ENCODE peak calls at places on chromosomes 3 and 15, in four cellular contexts. P, T, R and Z are unnamed samples. For H3K27me3, the result is how much of the 10 kb centered on the place peaks cover.

GRCh38 chr3:49158792-49159191 is 7.3 kb downstream of the CCDC71 start:
- DNase-seq in P (no peak), T (no peak), R (no peak), Z (peak)

GRCh38 chr3:71510485-71510884 is 73.0 kb downstream of the FOXP1 start:
- DNase-seq in P (no peak), T (no peak), R (no peak), Z (peak)

GRCh38 chr3:122800031-122800430 is 5.2 kb downstream of the SLC49A4 start:
- DNase-seq in P (no peak), T (no peak), R (no peak), Z (no peak)

GRCh38 chr15:100105101-100105500 is 236.7 kb downstream of the ADAMTS17 start:
- DNase-seq in P (no peak), T (no peak), R (no peak), Z (no peak)

GRCh38 chr3:122294365-122294764 is 30.7 kb upstream of the CSTA start:
- DNase-seq in P (no peak), T (no peak), R (no peak), Z (no peak)

GRCh38 chr3:115814778-115815380 is 191.6 kb downstream of the GAP43 start:
- DNase-seq in P (peak), T (peak), R (peak), Z (peak)

GRCh38 chr15:95989392-95989791 is 341.1 kb upstream of the NR2F2 start:
- DNase-seq in P (no peak), T (no peak), R (no peak), Z (no peak)

GRCh38 chr3:162538466-162538865 is 1041.9 kb downstream of the OTOL1 start:
- DNase-seq in P (no peak), T (no peak), R (no peak), Z (no peak)

GRCh38 chr15:88627463-88627862 is 6.3 kb downstream of the AEN start:
- DNase-seq in P (no peak), T (no peak), R (no peak), Z (no peak)

GRCh38 chr15:39874890-39875549 is 45.0 kb downstream of the GPR176 start:
- DNase-seq in P (peak), T (peak), R (no peak), Z (peak)

GRCh38 chr3:182241777-182242556 is 530.2 kb downstream of the SOX2 start:
- DNase-seq in P (no peak), T (no peak), R (no peak), Z (no peak)

GRCh38 chr3:35710554-35710953 is 71.2 kb downstream of the ARPP21 start:
- DNase-seq in P (no peak), T (no peak), R (no peak), Z (no peak)

GRCh38 chr3:11238057-11238456 is 34.1 kb upstream of the ATG7 start:
- DNase-seq in P (peak), T (peak), R (no peak), Z (no peak)

GRCh38 chr3:137762674-137763593 is 1.2 kb upstream of the SOX14 start:
- DNase-seq in P (no peak), T (no peak), R (no peak), Z (no peak)

GRCh38 chr3:6421666-6422065 is 439.2 kb upstream of the GRM7 start:
- DNase-seq in P (no peak), T (no peak), R (no peak), Z (no peak)

GRCh38 chr3:194340757-194341400 is 10.2 kb downstream of the CPN2 start:
- DNase-seq in P (no peak), T (no peak), R (no peak), Z (no peak)

GRCh38 chr3:62582495-62583172 is 209.3 kb upstream of the FEZF2 start:
- DNase-seq in P (no peak), T (no peak), R (no peak), Z (no peak)

GRCh38 chr3:185982632-185983031 is 44.8 kb upstream of the TRA2B start:
- DNase-seq in P (no peak), T (no peak), R (no peak), Z (no peak)

GRCh38 chr15:31328999-31329639 is 2.5 kb downstream of the KLF13 start:
- DNase-seq in P (peak), T (no peak), R (peak), Z (no peak)

GRCh38 chr15:44034334-44034733 is 160.7 kb downstream of the FRMD5 start:
- DNase-seq in P (no peak), T (no peak), R (no peak), Z (no peak)

GRCh38 chr3:122576174-122576940 is 1.1 kb upstream of the PARP15 start:
- DNase-seq in P (no peak), T (no peak), R (no peak), Z (no peak)

DNA sequence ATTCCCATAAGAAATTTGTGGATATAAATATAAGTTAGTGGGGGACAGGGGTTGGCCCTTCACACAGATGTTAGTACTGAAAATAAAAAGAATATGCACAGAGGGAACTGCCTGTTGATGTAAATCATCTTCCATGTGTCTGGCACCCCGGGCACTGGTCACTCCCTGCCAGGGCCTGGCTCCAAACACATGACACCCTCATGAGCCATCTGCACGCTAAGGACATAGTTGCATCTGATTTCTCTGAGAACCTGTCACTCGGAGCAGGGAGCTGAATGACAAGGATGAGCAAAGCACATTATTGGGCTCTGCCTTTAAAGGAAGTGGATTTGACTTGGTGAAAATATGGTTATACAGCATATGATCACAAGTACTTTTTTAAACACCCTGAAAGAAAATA is 66.2 kb upstream of the TSC22D2 start:
- DNase-seq in P (peak), T (no peak), R (no peak), Z (peak)
- H3K27me3 ChIP-seq in P (under half), T (under half), R (under half), Z (under half)

DNA sequence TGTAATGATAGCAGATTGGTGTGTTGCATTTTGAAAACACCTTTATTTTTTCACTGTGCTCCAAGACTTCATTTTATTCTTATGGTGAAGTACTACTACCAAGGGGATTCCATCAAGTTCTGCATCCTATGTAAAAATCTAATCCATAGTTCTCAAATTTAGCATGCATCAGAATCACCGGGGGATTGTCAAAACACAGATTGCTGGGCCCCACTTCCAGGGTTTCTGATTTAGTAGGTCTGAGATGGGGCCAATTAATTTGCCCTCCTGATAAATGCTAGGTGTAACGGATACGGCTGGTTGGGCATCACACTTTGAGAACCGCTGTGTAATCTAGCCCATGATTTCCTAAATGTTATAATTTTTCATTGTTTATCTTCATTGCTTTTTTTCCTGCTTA is 692 bp downstream of the ZWILCH start:
- DNase-seq in P (no peak), T (no peak), R (no peak), Z (no peak)
- H3K4me3 ChIP-seq in P (peak), T (peak), R (peak), Z (peak)

GRCh38 chr15:79282371-79283251 is at the start of gene ANKRD34C:
- DNase-seq in P (no peak), T (no peak), R (no peak), Z (no peak)
- H3K27me3 ChIP-seq in P (half or more), T (under half), R (under half), Z (half or more)

DNA sequence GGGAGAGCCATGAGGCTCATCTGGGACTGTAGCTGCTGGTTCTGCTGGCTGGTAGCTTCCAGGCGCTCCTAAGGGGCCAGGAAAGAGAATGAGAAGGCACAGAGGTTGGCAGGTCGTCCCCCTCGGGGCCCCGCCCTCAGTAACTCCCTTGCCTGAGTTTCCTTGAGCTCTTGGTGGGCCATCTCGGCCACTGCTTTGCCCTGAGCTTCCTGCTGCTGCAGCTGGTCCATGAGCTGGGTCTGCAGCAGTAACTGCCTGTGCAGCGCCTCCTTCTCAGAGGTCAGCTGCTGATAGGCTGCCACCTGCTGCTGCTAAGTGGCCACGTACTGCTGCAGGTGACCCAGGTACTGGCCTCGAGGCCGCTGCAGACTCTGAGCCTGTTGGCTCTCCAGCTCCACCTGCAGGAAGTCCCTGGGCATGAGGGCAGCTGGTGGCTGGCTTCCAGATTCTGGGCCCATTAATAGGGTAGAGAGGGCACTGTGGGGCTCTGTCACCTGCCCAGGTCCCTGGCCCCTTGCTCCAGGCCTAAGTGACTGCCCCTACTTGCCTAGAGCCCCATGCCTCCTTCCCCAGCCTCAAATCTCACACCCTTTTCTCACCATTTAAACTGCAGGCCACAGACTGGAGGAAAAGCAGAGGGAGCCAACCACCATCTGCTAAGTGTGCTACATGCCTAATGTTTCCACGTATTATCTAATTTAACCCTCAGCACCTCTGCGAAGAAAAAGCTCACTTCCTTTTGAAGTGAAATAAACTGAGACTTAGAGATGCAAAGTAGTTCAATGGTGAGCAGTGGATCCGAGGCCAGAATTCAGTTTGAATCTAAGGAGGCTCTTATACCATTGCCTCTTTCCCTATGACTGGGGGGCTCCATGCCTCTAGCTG is 10.8 kb upstream of the VPS33B start:
- DNase-seq in P (peak), T (peak), R (peak), Z (no peak)
- H3K4me3 ChIP-seq in P (no peak), T (no peak), R (no peak), Z (no peak)

DNA sequence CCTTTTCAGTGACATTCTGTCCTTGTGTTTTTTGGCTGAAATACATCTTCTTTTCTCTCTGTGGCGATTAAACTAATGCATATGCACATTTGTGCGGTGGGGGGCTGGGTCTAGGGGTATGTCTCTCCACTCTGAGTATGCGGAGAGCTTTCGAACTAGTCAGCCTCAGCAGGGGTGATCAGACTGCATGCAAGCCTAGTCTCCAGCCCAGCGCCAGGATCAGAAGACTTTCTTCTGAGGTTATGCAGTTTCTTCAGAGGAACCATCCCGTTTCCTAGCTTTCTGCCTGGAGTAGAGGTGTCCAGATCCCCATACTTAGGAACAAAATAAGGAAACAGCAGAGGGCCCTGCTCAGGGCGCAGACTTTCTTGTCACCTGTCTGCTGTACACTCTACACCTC is 230.3 kb downstream of the ABHD5 start:
- DNase-seq in P (no peak), T (no peak), R (no peak), Z (no peak)
- H3K27me3 ChIP-seq in P (under half), T (under half), R (under half), Z (under half)

DNA sequence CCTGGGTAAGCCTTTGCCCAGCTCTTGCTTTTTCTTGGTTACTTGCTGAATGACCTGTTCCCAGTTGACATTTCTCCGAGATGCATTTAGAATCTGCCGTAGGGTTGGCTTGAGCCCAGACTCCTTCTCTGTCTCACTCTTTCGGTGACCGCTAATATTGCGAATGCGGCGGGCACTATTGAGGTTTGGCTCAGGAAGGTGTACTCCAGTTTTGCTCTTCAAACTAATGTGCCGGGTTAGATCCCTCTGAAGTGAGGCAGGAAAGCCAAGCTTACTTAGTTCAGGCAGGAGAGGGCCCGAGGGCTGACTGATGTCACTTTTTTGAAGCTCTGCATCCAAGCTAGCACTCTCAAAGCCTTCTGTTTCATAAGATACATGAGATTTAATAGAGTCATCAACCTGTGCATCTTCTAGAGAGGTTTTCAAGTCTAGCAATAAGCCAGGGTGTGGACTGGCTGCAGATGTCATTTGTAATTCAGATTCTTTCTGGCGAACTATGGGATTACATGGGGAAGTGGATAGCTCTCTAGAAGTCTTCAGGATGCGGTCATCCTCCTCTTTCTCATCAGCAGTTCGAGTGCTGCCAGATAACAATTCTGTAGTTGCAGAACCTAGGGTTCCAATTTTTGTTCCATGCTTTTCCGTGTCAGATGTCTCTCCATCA is 41.0 kb downstream of the ZNF106 start:
- DNase-seq in P (no peak), T (no peak), R (no peak), Z (no peak)
- H3K4me3 ChIP-seq in P (no peak), T (no peak), R (no peak), Z (no peak)

GRCh38 chr3:105542604-105543003 is 175.9 kb downstream of the ALCAM start:
- DNase-seq in P (no peak), T (no peak), R (no peak), Z (no peak)
- H3K27me3 ChIP-seq in P (under half), T (under half), R (under half), Z (under half)